ENCODE peak calls at places on chromosomes 16 and 17, in eight cellular contexts. One of them, this sample, is unnamed.

GRCh38 chr17:46991618-46992017 is 12.6 kb upstream of the RPRML start:
- DNase-seq in K562: no peak
- DNase-seq in upper lobe of left lung: no peak
- DNase-seq in SK-N-SH: no peak
- DNase-seq in sigmoid colon: no peak
- DNase-seq in H1: no peak
- DNase-seq in stomach: no peak
- DNase-seq in transverse colon: no peak
- DNase-seq in this sample: no peak

GRCh38 chr17:60525347-60525623 is 757 bp downstream of the APPBP2 start:
- DNase-seq in H1: no peak
- DNase-seq in transverse colon: no peak
- DNase-seq in upper lobe of left lung: no peak
- DNase-seq in K562: no peak
- DNase-seq in sigmoid colon: peak
- DNase-seq in SK-N-SH: no peak
- DNase-seq in stomach: no peak
- DNase-seq in this sample: no peak

GRCh38 chr17:77449908-77450741 is 309.4 kb downstream of the SEC14L1 start:
- DNase-seq in H1: no peak
- DNase-seq in stomach: peak
- DNase-seq in upper lobe of left lung: peak
- DNase-seq in K562: peak
- DNase-seq in SK-N-SH: peak
- DNase-seq in transverse colon: peak
- DNase-seq in sigmoid colon: peak
- DNase-seq in this sample: no peak

GRCh38 chr17:30244853-30245385 is 9.4 kb upstream of the SLC6A4 start:
- DNase-seq in H1: no peak
- DNase-seq in transverse colon: no peak
- DNase-seq in stomach: no peak
- DNase-seq in K562: no peak
- DNase-seq in upper lobe of left lung: no peak
- DNase-seq in SK-N-SH: no peak
- DNase-seq in sigmoid colon: no peak
- DNase-seq in this sample: no peak

GRCh38 chr16:19522369-19523159 is 666 bp upstream of the GDE1 start:
- DNase-seq in K562: no peak
- DNase-seq in upper lobe of left lung: no peak
- DNase-seq in SK-N-SH: no peak
- DNase-seq in sigmoid colon: no peak
- DNase-seq in transverse colon: no peak
- DNase-seq in H1: no peak
- DNase-seq in stomach: no peak
- DNase-seq in this sample: no peak

GRCh38 chr17:20263595-20263994 is 203.7 kb downstream of the LGALS9B start:
- DNase-seq in transverse colon: no peak
- DNase-seq in stomach: no peak
- DNase-seq in SK-N-SH: no peak
- DNase-seq in H1: no peak
- DNase-seq in sigmoid colon: no peak
- DNase-seq in upper lobe of left lung: no peak
- DNase-seq in K562: no peak
- DNase-seq in this sample: no peak

GRCh38 chr17:47276868-47277267 is 23.2 kb downstream of the ITGB3 start:
- DNase-seq in SK-N-SH: no peak
- DNase-seq in sigmoid colon: peak
- DNase-seq in upper lobe of left lung: no peak
- DNase-seq in H1: no peak
- DNase-seq in transverse colon: peak
- DNase-seq in stomach: peak
- DNase-seq in K562: no peak
- DNase-seq in this sample: peak

GRCh38 chr17:63930951-63931575 is 1.1 kb downstream of the CD79B start:
- DNase-seq in upper lobe of left lung: no peak
- DNase-seq in K562: peak
- DNase-seq in transverse colon: peak
- DNase-seq in SK-N-SH: peak
- DNase-seq in H1: no peak
- DNase-seq in stomach: peak
- DNase-seq in sigmoid colon: peak
- DNase-seq in this sample: peak

GRCh38 chr17:47704116-47704515 is 10.2 kb downstream of the TBKBP1 start:
- DNase-seq in sigmoid colon: peak
- DNase-seq in stomach: no peak
- DNase-seq in K562: no peak
- DNase-seq in H1: no peak
- DNase-seq in transverse colon: peak
- DNase-seq in SK-N-SH: no peak
- DNase-seq in upper lobe of left lung: no peak
- DNase-seq in this sample: no peak

GRCh38 chr17:1365445-1366039 is 34.5 kb downstream of the YWHAE start:
- DNase-seq in SK-N-SH: peak
- DNase-seq in K562: peak
- DNase-seq in stomach: peak
- DNase-seq in transverse colon: peak
- DNase-seq in sigmoid colon: peak
- DNase-seq in H1: peak
- DNase-seq in upper lobe of left lung: no peak
- DNase-seq in this sample: no peak
- TF ChIP-seq POLR2AphosphoS5 in SK-N-SH: no peak
- TF ChIP-seq POLR2AphosphoS5 in K562: no peak
- TF ChIP-seq POLR2AphosphoS5 in stomach: peak
- TF ChIP-seq POLR2AphosphoS5 in transverse colon: peak
- TF ChIP-seq POLR2AphosphoS5 in sigmoid colon: peak
- TF ChIP-seq POLR2AphosphoS5 in H1: no peak
- TF ChIP-seq POLR2AphosphoS5 in upper lobe of left lung: no peak
- TF ChIP-seq POLR2AphosphoS5 in this sample: no peak

GRCh38 chr16:64094992-64095579 is 1026.8 kb downstream of the CDH11 start:
- DNase-seq in sigmoid colon: no peak
- DNase-seq in K562: no peak
- DNase-seq in H1: no peak
- DNase-seq in stomach: no peak
- DNase-seq in transverse colon: no peak
- DNase-seq in upper lobe of left lung: no peak
- DNase-seq in SK-N-SH: no peak
- DNase-seq in this sample: no peak

GRCh38 chr16:64098451-64098850 is 1023.4 kb downstream of the CDH11 start:
- DNase-seq in upper lobe of left lung: no peak
- DNase-seq in sigmoid colon: no peak
- DNase-seq in stomach: no peak
- DNase-seq in SK-N-SH: no peak
- DNase-seq in transverse colon: no peak
- DNase-seq in K562: no peak
- DNase-seq in H1: no peak
- DNase-seq in this sample: no peak

GRCh38 chr16:64094170-64094960 is 1027.5 kb downstream of the CDH11 start:
- DNase-seq in stomach: no peak
- DNase-seq in transverse colon: no peak
- DNase-seq in H1: no peak
- DNase-seq in K562: no peak
- DNase-seq in SK-N-SH: no peak
- DNase-seq in sigmoid colon: no peak
- DNase-seq in upper lobe of left lung: no peak
- DNase-seq in this sample: no peak

GRCh38 chr16:64092284-64092683 is 1029.6 kb downstream of the CDH11 start:
- DNase-seq in SK-N-SH: no peak
- DNase-seq in sigmoid colon: no peak
- DNase-seq in upper lobe of left lung: no peak
- DNase-seq in stomach: no peak
- DNase-seq in H1: no peak
- DNase-seq in transverse colon: no peak
- DNase-seq in K562: no peak
- DNase-seq in this sample: no peak

GRCh38 chr16:64096671-64097070 is 1025.2 kb downstream of the CDH11 start:
- DNase-seq in sigmoid colon: no peak
- DNase-seq in SK-N-SH: no peak
- DNase-seq in stomach: no peak
- DNase-seq in H1: no peak
- DNase-seq in transverse colon: no peak
- DNase-seq in upper lobe of left lung: no peak
- DNase-seq in K562: no peak
- DNase-seq in this sample: no peak
- TF ChIP-seq EP300 in sigmoid colon: no peak
- TF ChIP-seq EP300 in SK-N-SH: no peak
- TF ChIP-seq EP300 in stomach: no peak
- TF ChIP-seq EP300 in H1: no peak
- TF ChIP-seq EP300 in transverse colon: no peak
- TF ChIP-seq EP300 in upper lobe of left lung: no peak
- TF ChIP-seq EP300 in K562: no peak
- TF ChIP-seq EP300 in this sample: no peak

DNA sequence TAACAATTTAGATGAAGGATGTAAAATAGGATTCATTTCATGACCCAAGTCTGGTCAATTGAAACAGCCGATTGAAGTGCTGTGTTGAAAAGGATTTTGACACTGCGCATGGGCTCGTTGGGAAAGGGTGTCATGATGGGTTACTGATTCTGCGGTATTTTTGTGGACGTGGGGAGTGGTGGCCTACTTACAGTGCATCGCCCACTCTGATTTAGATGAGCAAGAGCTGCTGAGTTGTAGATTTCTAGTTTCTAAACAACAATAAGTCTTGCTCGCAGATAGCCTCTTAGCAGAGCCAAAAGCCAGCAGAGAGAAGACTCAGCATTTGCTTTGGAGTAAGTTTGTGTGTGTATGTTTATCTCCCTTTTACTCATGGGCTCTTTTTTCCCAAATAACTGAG is 731.0 kb downstream of the MAF start:
- DNase-seq in sigmoid colon: no peak
- DNase-seq in K562: no peak
- DNase-seq in upper lobe of left lung: no peak
- DNase-seq in transverse colon: no peak
- DNase-seq in H1: no peak
- DNase-seq in stomach: no peak
- DNase-seq in SK-N-SH: no peak
- DNase-seq in this sample: no peak
- H3K27ac ChIP-seq in sigmoid colon: no peak
- H3K27ac ChIP-seq in K562: no peak
- H3K27ac ChIP-seq in upper lobe of left lung: no peak
- H3K27ac ChIP-seq in transverse colon: no peak
- H3K27ac ChIP-seq in H1: no peak
- H3K27ac ChIP-seq in stomach: no peak
- H3K27ac ChIP-seq in SK-N-SH: no peak
- H3K27ac ChIP-seq in this sample: no peak

GRCh38 chr16:29698484-29699323 is 19.7 kb downstream of the QPRT start:
- DNase-seq in stomach: no peak
- DNase-seq in SK-N-SH: no peak
- DNase-seq in H1: no peak
- DNase-seq in K562: no peak
- DNase-seq in transverse colon: no peak
- DNase-seq in sigmoid colon: no peak
- DNase-seq in upper lobe of left lung: no peak
- DNase-seq in this sample: no peak

GRCh38 chr16:29699324-29700219 is 20.6 kb downstream of the QPRT start:
- DNase-seq in stomach: no peak
- DNase-seq in upper lobe of left lung: no peak
- DNase-seq in K562: peak
- DNase-seq in transverse colon: no peak
- DNase-seq in sigmoid colon: no peak
- DNase-seq in H1: no peak
- DNase-seq in SK-N-SH: no peak
- DNase-seq in this sample: no peak

GRCh38 chr16:29702307-29702706 is 23.3 kb downstream of the QPRT start:
- DNase-seq in transverse colon: no peak
- DNase-seq in K562: no peak
- DNase-seq in SK-N-SH: no peak
- DNase-seq in upper lobe of left lung: no peak
- DNase-seq in sigmoid colon: no peak
- DNase-seq in H1: no peak
- DNase-seq in stomach: no peak
- DNase-seq in this sample: no peak

GRCh38 chr16:29701214-29701555 is 22.2 kb downstream of the QPRT start:
- DNase-seq in K562: no peak
- DNase-seq in transverse colon: no peak
- DNase-seq in sigmoid colon: no peak
- DNase-seq in upper lobe of left lung: no peak
- DNase-seq in SK-N-SH: no peak
- DNase-seq in stomach: no peak
- DNase-seq in H1: no peak
- DNase-seq in this sample: no peak

GRCh38 chr16:29700253-29700987 is 21.4 kb downstream of the QPRT start:
- DNase-seq in stomach: peak
- DNase-seq in sigmoid colon: peak
- DNase-seq in K562: peak
- DNase-seq in upper lobe of left lung: peak
- DNase-seq in transverse colon: peak
- DNase-seq in H1: no peak
- DNase-seq in SK-N-SH: peak
- DNase-seq in this sample: peak
- TF ChIP-seq POLR2AphosphoS5 in stomach: peak
- TF ChIP-seq POLR2AphosphoS5 in sigmoid colon: no peak
- TF ChIP-seq POLR2AphosphoS5 in K562: no peak
- TF ChIP-seq POLR2AphosphoS5 in upper lobe of left lung: peak
- TF ChIP-seq POLR2AphosphoS5 in transverse colon: peak
- TF ChIP-seq POLR2AphosphoS5 in H1: no peak
- TF ChIP-seq POLR2AphosphoS5 in SK-N-SH: no peak
- TF ChIP-seq POLR2AphosphoS5 in this sample: no peak

GRCh38 chr16:12096162-12096781 is 119.7 kb downstream of the SNX29 start:
- DNase-seq in K562: no peak
- DNase-seq in transverse colon: no peak
- DNase-seq in upper lobe of left lung: no peak
- DNase-seq in H1: no peak
- DNase-seq in stomach: no peak
- DNase-seq in SK-N-SH: no peak
- DNase-seq in sigmoid colon: no peak
- DNase-seq in this sample: peak
- TF ChIP-seq EP300 in K562: no peak
- TF ChIP-seq EP300 in transverse colon: no peak
- TF ChIP-seq EP300 in upper lobe of left lung: no peak
- TF ChIP-seq EP300 in H1: no peak
- TF ChIP-seq EP300 in stomach: no peak
- TF ChIP-seq EP300 in SK-N-SH: no peak
- TF ChIP-seq EP300 in sigmoid colon: no peak
- TF ChIP-seq EP300 in this sample: no peak

GRCh38 chr17:65532491-65532890 is 29.0 kb downstream of the AXIN2 start:
- DNase-seq in sigmoid colon: no peak
- DNase-seq in stomach: no peak
- DNase-seq in transverse colon: no peak
- DNase-seq in upper lobe of left lung: no peak
- DNase-seq in SK-N-SH: no peak
- DNase-seq in K562: no peak
- DNase-seq in H1: no peak
- DNase-seq in this sample: no peak

GRCh38 chr17:65530158-65530984 is 31.1 kb downstream of the AXIN2 start:
- DNase-seq in K562: no peak
- DNase-seq in SK-N-SH: no peak
- DNase-seq in sigmoid colon: no peak
- DNase-seq in stomach: no peak
- DNase-seq in transverse colon: no peak
- DNase-seq in upper lobe of left lung: no peak
- DNase-seq in H1: no peak
- DNase-seq in this sample: peak

GRCh38 chr17:65529761-65530157 is 31.7 kb downstream of the AXIN2 start:
- DNase-seq in SK-N-SH: no peak
- DNase-seq in sigmoid colon: no peak
- DNase-seq in upper lobe of left lung: no peak
- DNase-seq in transverse colon: no peak
- DNase-seq in K562: no peak
- DNase-seq in H1: no peak
- DNase-seq in stomach: no peak
- DNase-seq in this sample: peak

GRCh38 chr17:65531508-65532431 is 29.7 kb downstream of the AXIN2 start:
- DNase-seq in K562: no peak
- DNase-seq in transverse colon: peak
- DNase-seq in H1: no peak
- DNase-seq in sigmoid colon: peak
- DNase-seq in SK-N-SH: peak
- DNase-seq in stomach: peak
- DNase-seq in upper lobe of left lung: no peak
- DNase-seq in this sample: peak

GRCh38 chr17:65530985-65531507 is 30.4 kb downstream of the AXIN2 start:
- DNase-seq in stomach: no peak
- DNase-seq in upper lobe of left lung: no peak
- DNase-seq in H1: no peak
- DNase-seq in sigmoid colon: no peak
- DNase-seq in K562: no peak
- DNase-seq in transverse colon: no peak
- DNase-seq in SK-N-SH: peak
- DNase-seq in this sample: no peak
- H3K27ac ChIP-seq in stomach: no peak
- H3K27ac ChIP-seq in upper lobe of left lung: peak
- H3K27ac ChIP-seq in H1: no peak
- H3K27ac ChIP-seq in sigmoid colon: peak
- H3K27ac ChIP-seq in K562: no peak
- H3K27ac ChIP-seq in transverse colon: peak
- H3K27ac ChIP-seq in SK-N-SH: no peak
- H3K27ac ChIP-seq in this sample: peak